ENCODE peak calls at places on chromosomes 12 and 14, in four cellular contexts. C is sigmoid colon, M is tibial artery, V is GM23248. K is an unnamed sample.

GRCh38 chr14:38877744-38878388 is 225.2 kb downstream of the SEC23A start:
- DNase-seq in V (no peak), M (no peak), C (no peak), K (no peak)

GRCh38 chr12:209246-209645 is 4.7 kb downstream of the SLC6A12 start:
- DNase-seq in V (no peak), C (no peak), M (no peak), K (no peak)

GRCh38 chr14:77158175-77158908 is 16.8 kb upstream of the ZDHHC22 start:
- DNase-seq in C (peak; percentile 76), M (no peak), V (peak; percentile 85), K (peak; percentile 67)

GRCh38 chr12:53170876-53171724 is 9.4 kb upstream of the ZNF740 start:
- DNase-seq in C (no peak), V (no peak), M (no peak), K (no peak)

GRCh38 chr12:69999561-69999960 is 174.5 kb downstream of the MYRFL start:
- DNase-seq in M (no peak), V (no peak), C (no peak), K (no peak)

GRCh38 chr12:54373619-54374554 is 9.6 kb upstream of the GPR84 start:
- DNase-seq in C (no peak), M (no peak), V (no peak), K (no peak)

GRCh38 chr12:98352218-98352811 is 163.1 kb upstream of the TMPO start:
- DNase-seq in C (no peak), V (peak; percentile 86), M (no peak), K (peak; percentile 73)

GRCh38 chr12:71605034-71605433 is 58.6 kb downstream of the ZFC3H1 start:
- DNase-seq in M (no peak), C (no peak), V (no peak), K (no peak)

GRCh38 chr12:114841557-114842251 is 157.7 kb upstream of the TBX3 start:
- DNase-seq in M (no peak), C (no peak), V (no peak), K (no peak)

GRCh38 chr12:95384785-95385184 is 89.2 kb upstream of the METAP2 start:
- DNase-seq in V (no peak), M (no peak), C (no peak), K (no peak)

GRCh38 chr12:11105546-11105945 is 13.4 kb upstream of the TAS2R43 start:
- DNase-seq in V (no peak), M (no peak), C (no peak), K (no peak)

GRCh38 chr12:52539024-52539820 is 13.7 kb downstream of the KRT71 start:
- DNase-seq in C (no peak), M (no peak), V (peak; percentile 52), K (peak; percentile 62)

GRCh38 chr14:30621354-30621953 is 665 bp upstream of the SCFD1 start:
- DNase-seq in V (peak; percentile 60), M (no peak), C (no peak), K (no peak)

GRCh38 chr12:58408516-58408915 is 467.1 kb downstream of the ATP23 start:
- DNase-seq in V (peak; percentile 54), M (no peak), C (no peak), K (no peak)

GRCh38 chr12:116152268-116152667 is 125.2 kb downstream of the MED13L start:
- DNase-seq in V (peak; percentile 42), M (no peak), C (no peak), K (peak; percentile 60)

GRCh38 chr12:41096797-41097196 is 91.3 kb upstream of the PDZRN4 start:
- DNase-seq in M (no peak), C (no peak), V (no peak), K (no peak)

GRCh38 chr12:119911147-119911546 is 34.0 kb upstream of the CIT start:
- DNase-seq in C (no peak), M (no peak), V (peak; percentile 46), K (no peak)

GRCh38 chr14:96663076-96663475 is 134.1 kb upstream of the VRK1 start:
- DNase-seq in V (no peak), C (no peak), M (no peak), K (no peak)

GRCh38 chr12:49105504-49106120 is 5.0 kb downstream of the LMBR1L start:
- DNase-seq in C (no peak), V (peak; percentile 73), M (no peak), K (no peak)

GRCh38 chr12:25529738-25530137 is 23.3 kb downstream of the LMNTD1 start:
- DNase-seq in C (no peak), M (no peak), V (peak; percentile 55), K (no peak)

GRCh38 chr12:109436181-109436546 is 40.9 kb downstream of the KCTD10 start:
- DNase-seq in C (no peak), V (no peak), M (no peak), K (no peak)
- H3K4me3 ChIP-seq in C (no peak overlapping the region), V (no peak overlapping the region), M (no peak overlapping the region), K (no peak overlapping the region)

DNA sequence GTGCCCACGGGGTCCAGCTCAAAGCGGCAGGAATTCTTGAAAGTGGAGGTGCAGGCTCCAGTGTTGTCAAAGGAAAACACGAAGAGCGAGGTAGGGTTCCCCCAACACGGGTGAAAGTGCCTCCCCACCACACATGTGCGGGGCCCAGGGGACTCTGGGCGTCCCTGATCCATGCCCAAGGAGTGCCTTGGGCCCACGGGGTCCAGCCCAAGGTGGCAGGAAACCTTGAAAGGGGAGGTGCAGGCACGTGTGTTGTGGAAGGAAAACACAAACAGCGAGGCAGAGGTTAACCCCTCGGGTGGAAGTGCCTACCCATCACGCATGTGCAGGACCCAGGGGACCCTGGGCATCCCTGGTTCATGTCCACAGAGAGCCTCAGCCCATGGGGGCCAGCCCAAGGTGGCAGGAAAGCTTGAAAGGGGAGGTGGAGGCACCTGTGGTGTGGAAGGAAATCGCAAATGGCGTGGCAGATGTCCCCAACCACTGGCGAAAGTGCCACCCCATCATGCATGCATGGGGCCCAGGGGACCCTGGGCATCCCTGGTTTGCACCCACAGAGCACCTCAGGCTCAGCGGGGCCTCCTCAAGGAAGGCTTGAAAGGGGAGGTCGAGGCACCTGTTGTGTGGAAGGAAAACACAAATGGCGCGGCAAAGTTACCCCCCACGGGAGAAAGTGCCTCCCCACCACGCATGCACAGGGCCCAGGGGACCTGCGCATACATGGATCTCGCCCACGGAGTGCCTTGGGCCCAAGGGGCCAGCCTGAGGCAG is 584.6 kb downstream of the ALG10 start:
- DNase-seq in M (peak; percentile 48), V (no peak), C (no peak), K (no peak)
- H3K9me3 ChIP-seq in M (peaks cover 68% of the 10 kb centered on the region), V (no peaks in the 10 kb centered on the region), C (peaks cover 9% of the 10 kb centered on the region), K (peaks cover 6% of the 10 kb centered on the region)

GRCh38 chr14:52701223-52701622 is 5.8 kb upstream of the PSMC6 start:
- DNase-seq in M (no peak), C (no peak), V (no peak), K (no peak)
- H3K27ac ChIP-seq in M (no peak overlapping the region), C (no peak overlapping the region), V (no peak overlapping the region), K (no peak overlapping the region)

GRCh38 chr12:51218607-51219161 is 822 bp upstream of the POU6F1 start:
- DNase-seq in V (no peak), M (peak; percentile 61), C (no peak), K (no peak)

GRCh38 chr12:51217968-51218606 is at the start of gene POU6F1:
- DNase-seq in M (peak; percentile 86), C (peak; percentile 88), V (peak; percentile 91), K (peak; percentile 73)

GRCh38 chr12:51216652-51217051 is 1.2 kb downstream of the POU6F1 start:
- DNase-seq in M (no peak), V (no peak), C (no peak), K (no peak)

GRCh38 chr12:51217133-51217967 is 512 bp downstream of the POU6F1 start:
- DNase-seq in V (peak; percentile 64), M (peak; percentile 79), C (peak; percentile 83), K (peak; percentile 20)

DNA sequence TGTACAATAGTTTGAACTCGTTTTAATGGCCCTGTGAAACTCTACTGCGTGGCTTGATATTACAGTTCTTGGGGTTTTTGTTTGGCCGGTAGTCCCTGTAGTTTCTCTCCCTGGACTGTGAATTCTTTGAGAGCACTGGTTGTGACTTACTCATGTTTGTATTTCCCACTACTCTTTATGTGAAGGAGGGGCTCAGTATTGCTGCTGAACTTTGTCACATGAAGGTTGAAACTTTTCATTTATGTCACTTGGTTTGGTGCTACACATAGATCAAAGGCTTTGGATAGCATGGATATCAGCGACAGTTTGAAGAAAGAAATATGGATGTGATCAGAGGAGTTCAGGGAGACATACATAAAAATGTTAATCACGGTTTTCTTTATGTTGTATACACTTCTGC is 1.5 kb upstream of the POU6F1 start:
- DNase-seq in V (no peak), C (no peak), M (no peak), K (no peak)
- H3K4me3 ChIP-seq in V (no peak overlapping the region), C (no peak overlapping the region), M (no peak overlapping the region), K (no peak overlapping the region)

K was measured in SJSA1.